ENCODE peak calls at places on chromosome 19, in ten cellular contexts. One of them, this sample, is unnamed.

GRCh38 chr19:54352041-54352440 is 12.7 kb downstream of the LAIR1 start:
- DNase-seq in cardiac muscle cell: no peak
- DNase-seq in RWPE1: no peak
- DNase-seq in anterior cingulate cortex: no peak
- DNase-seq in IMR-90: no peak
- DNase-seq in stimulated activated naive B cell treated with anti-CD40 and anti-IgM and Interleukin-4, amounts not matched to agents 10 μg/mL and 1 μg/mL and 100 μg/mL, for 72 hours: no peak
- DNase-seq in Right ventricle myocardium superior: no peak
- DNase-seq in colonic mucosa: no peak
- DNase-seq in EL: no peak
- DNase-seq in activated CD4-positive, alpha-beta T cell treated with anti-CD3 and anti-CD28 coated beads, Interleukin-2, amount 50 U/mL, for 48 hours: no peak
- DNase-seq in this sample: no peak

GRCh38 chr19:30371157-30371845 is 883 bp upstream of the ZNF536 start:
- DNase-seq in cardiac muscle cell: no peak
- DNase-seq in RWPE1: no peak
- DNase-seq in anterior cingulate cortex: no peak
- DNase-seq in IMR-90: no peak
- DNase-seq in stimulated activated naive B cell treated with anti-CD40 and anti-IgM and Interleukin-4, amounts not matched to agents 10 μg/mL and 1 μg/mL and 100 μg/mL, for 72 hours: no peak
- DNase-seq in Right ventricle myocardium superior: no peak
- DNase-seq in colonic mucosa: no peak
- DNase-seq in EL: no peak
- DNase-seq in activated CD4-positive, alpha-beta T cell treated with anti-CD3 and anti-CD28 coated beads, Interleukin-2, amount 50 U/mL, for 48 hours: no peak
- DNase-seq in this sample: no peak

GRCh38 chr19:4030552-4030951 is 23.0 kb downstream of the PIAS4 start:
- DNase-seq in cardiac muscle cell: no peak
- DNase-seq in RWPE1: no peak
- DNase-seq in anterior cingulate cortex: no peak
- DNase-seq in IMR-90: no peak
- DNase-seq in stimulated activated naive B cell treated with anti-CD40 and anti-IgM and Interleukin-4, amounts not matched to agents 10 μg/mL and 1 μg/mL and 100 μg/mL, for 72 hours: no peak
- DNase-seq in Right ventricle myocardium superior: no peak
- DNase-seq in colonic mucosa: no peak
- DNase-seq in EL: no peak
- DNase-seq in activated CD4-positive, alpha-beta T cell treated with anti-CD3 and anti-CD28 coated beads, Interleukin-2, amount 50 U/mL, for 48 hours: no peak
- DNase-seq in this sample: no peak

GRCh38 chr19:7862413-7862951 is 11.7 kb downstream of the PRR36 start:
- DNase-seq in cardiac muscle cell: peak; percentile 70
- DNase-seq in RWPE1: peak; percentile 80
- DNase-seq in anterior cingulate cortex: peak; percentile 58
- DNase-seq in IMR-90: peak; percentile 34
- DNase-seq in stimulated activated naive B cell treated with anti-CD40 and anti-IgM and Interleukin-4, amounts not matched to agents 10 μg/mL and 1 μg/mL and 100 μg/mL, for 72 hours: no peak
- DNase-seq in Right ventricle myocardium superior: peak; percentile 64
- DNase-seq in colonic mucosa: peak; percentile 87
- DNase-seq in EL: no peak
- DNase-seq in activated CD4-positive, alpha-beta T cell treated with anti-CD3 and anti-CD28 coated beads, Interleukin-2, amount 50 U/mL, for 48 hours: peak; percentile 76
- DNase-seq in this sample: no peak

GRCh38 chr19:1177322-1178114 is 3.5 kb upstream of the SBNO2 start:
- DNase-seq in cardiac muscle cell: peak; percentile 94
- DNase-seq in RWPE1: peak; percentile 94
- DNase-seq in anterior cingulate cortex: no peak
- DNase-seq in IMR-90: peak; percentile 97
- DNase-seq in stimulated activated naive B cell treated with anti-CD40 and anti-IgM and Interleukin-4, amounts not matched to agents 10 μg/mL and 1 μg/mL and 100 μg/mL, for 72 hours: no peak
- DNase-seq in Right ventricle myocardium superior: peak; percentile 48
- DNase-seq in colonic mucosa: no peak
- DNase-seq in EL: peak; percentile 99
- DNase-seq in activated CD4-positive, alpha-beta T cell treated with anti-CD3 and anti-CD28 coated beads, Interleukin-2, amount 50 U/mL, for 48 hours: no peak
- DNase-seq in this sample: peak; percentile 94

GRCh38 chr19:34556500-34556899 is 74.9 kb downstream of the WTIP start:
- DNase-seq in cardiac muscle cell: peak; percentile 50
- DNase-seq in RWPE1: no peak
- DNase-seq in anterior cingulate cortex: no peak
- DNase-seq in IMR-90: no peak
- DNase-seq in stimulated activated naive B cell treated with anti-CD40 and anti-IgM and Interleukin-4, amounts not matched to agents 10 μg/mL and 1 μg/mL and 100 μg/mL, for 72 hours: no peak
- DNase-seq in Right ventricle myocardium superior: no peak
- DNase-seq in colonic mucosa: no peak
- DNase-seq in EL: peak; percentile 23
- DNase-seq in activated CD4-positive, alpha-beta T cell treated with anti-CD3 and anti-CD28 coated beads, Interleukin-2, amount 50 U/mL, for 48 hours: peak; percentile 36
- DNase-seq in this sample: peak; percentile 81

GRCh38 chr19:36963262-36963661 is 47.1 kb downstream of the ZNF568 start:
- DNase-seq in cardiac muscle cell: no peak
- DNase-seq in RWPE1: no peak
- DNase-seq in anterior cingulate cortex: no peak
- DNase-seq in IMR-90: no peak
- DNase-seq in stimulated activated naive B cell treated with anti-CD40 and anti-IgM and Interleukin-4, amounts not matched to agents 10 μg/mL and 1 μg/mL and 100 μg/mL, for 72 hours: no peak
- DNase-seq in Right ventricle myocardium superior: no peak
- DNase-seq in colonic mucosa: no peak
- DNase-seq in EL: no peak
- DNase-seq in activated CD4-positive, alpha-beta T cell treated with anti-CD3 and anti-CD28 coated beads, Interleukin-2, amount 50 U/mL, for 48 hours: no peak
- DNase-seq in this sample: peak; percentile 98

GRCh38 chr19:48708471-48708870 is 11.1 kb downstream of the MAMSTR start:
- DNase-seq in cardiac muscle cell: no peak
- DNase-seq in RWPE1: no peak
- DNase-seq in anterior cingulate cortex: no peak
- DNase-seq in IMR-90: no peak
- DNase-seq in stimulated activated naive B cell treated with anti-CD40 and anti-IgM and Interleukin-4, amounts not matched to agents 10 μg/mL and 1 μg/mL and 100 μg/mL, for 72 hours: no peak
- DNase-seq in Right ventricle myocardium superior: no peak
- DNase-seq in colonic mucosa: no peak
- DNase-seq in EL: no peak
- DNase-seq in activated CD4-positive, alpha-beta T cell treated with anti-CD3 and anti-CD28 coated beads, Interleukin-2, amount 50 U/mL, for 48 hours: no peak
- DNase-seq in this sample: no peak

GRCh38 chr19:19562665-19563347 is 24.7 kb downstream of the CILP2 start:
- DNase-seq in cardiac muscle cell: no peak
- DNase-seq in RWPE1: no peak
- DNase-seq in anterior cingulate cortex: no peak
- DNase-seq in IMR-90: no peak
- DNase-seq in stimulated activated naive B cell treated with anti-CD40 and anti-IgM and Interleukin-4, amounts not matched to agents 10 μg/mL and 1 μg/mL and 100 μg/mL, for 72 hours: no peak
- DNase-seq in Right ventricle myocardium superior: no peak
- DNase-seq in colonic mucosa: no peak
- DNase-seq in EL: no peak
- DNase-seq in activated CD4-positive, alpha-beta T cell treated with anti-CD3 and anti-CD28 coated beads, Interleukin-2, amount 50 U/mL, for 48 hours: peak; percentile 30
- DNase-seq in this sample: no peak

GRCh38 chr19:46602392-46603194 is 1.5 kb downstream of the CALM3 start:
- DNase-seq in cardiac muscle cell: peak; percentile 33
- DNase-seq in RWPE1: no peak
- DNase-seq in anterior cingulate cortex: peak; percentile 45
- DNase-seq in IMR-90: no peak
- DNase-seq in stimulated activated naive B cell treated with anti-CD40 and anti-IgM and Interleukin-4, amounts not matched to agents 10 μg/mL and 1 μg/mL and 100 μg/mL, for 72 hours: no peak
- DNase-seq in Right ventricle myocardium superior: peak; percentile 47
- DNase-seq in colonic mucosa: no peak
- DNase-seq in EL: no peak
- DNase-seq in activated CD4-positive, alpha-beta T cell treated with anti-CD3 and anti-CD28 coated beads, Interleukin-2, amount 50 U/mL, for 48 hours: peak; percentile 78
- DNase-seq in this sample: no peak

This sample was measured in LHCN-M2.